ENCODE peak calls at places on chromosomes 12 and 14, in four cellular contexts. One of them, this sample, is unnamed.

GRCh38 chr12:9674226-9674590 is 4.7 kb downstream of the CLEC2D start:
- DNase-seq in RCC 7860: no peak
- DNase-seq in GM04503: no peak
- DNase-seq in HFFc6: no peak
- DNase-seq in this sample: no peak

GRCh38 chr12:124391340-124392261 is 96.7 kb downstream of the RFLNA start:
- DNase-seq in RCC 7860: peak
- DNase-seq in GM04503: no peak
- DNase-seq in HFFc6: no peak
- DNase-seq in this sample: no peak

GRCh38 chr12:104482113-104482512 is 25.4 kb downstream of the CHST11 start:
- DNase-seq in RCC 7860: no peak
- DNase-seq in GM04503: no peak
- DNase-seq in HFFc6: no peak
- DNase-seq in this sample: no peak

GRCh38 chr14:95460647-95461478 is 55.6 kb downstream of the SYNE3 start:
- DNase-seq in RCC 7860: peak
- DNase-seq in GM04503: peak
- DNase-seq in HFFc6: peak
- DNase-seq in this sample: no peak

GRCh38 chr14:56351861-56352260 is 227.7 kb upstream of the TMEM260 start:
- DNase-seq in RCC 7860: peak
- DNase-seq in GM04503: peak
- DNase-seq in HFFc6: peak
- DNase-seq in this sample: no peak

GRCh38 chr12:8033153-8034044 is 883 bp downstream of the FOXJ2 start:
- DNase-seq in RCC 7860: peak
- DNase-seq in GM04503: no peak
- DNase-seq in HFFc6: peak
- DNase-seq in this sample: peak

GRCh38 chr12:33588082-33588712 is 148.6 kb upstream of the SYT10 start:
- DNase-seq in RCC 7860: peak
- DNase-seq in GM04503: no peak
- DNase-seq in HFFc6: peak
- DNase-seq in this sample: peak

GRCh38 chr12:104736307-104736706 is 221.8 kb downstream of the SLC41A2 start:
- DNase-seq in RCC 7860: no peak
- DNase-seq in GM04503: peak
- DNase-seq in HFFc6: peak
- DNase-seq in this sample: no peak

GRCh38 chr12:21774358-21775129 is at the start of gene KCNJ8:
- DNase-seq in RCC 7860: no peak
- DNase-seq in GM04503: no peak
- DNase-seq in HFFc6: no peak
- DNase-seq in this sample: no peak

GRCh38 chr12:47190271-47190750 is 110.6 kb upstream of the AMIGO2 start:
- DNase-seq in RCC 7860: no peak
- DNase-seq in GM04503: peak
- DNase-seq in HFFc6: peak
- DNase-seq in this sample: peak

GRCh38 chr12:47753021-47754001 is 5.4 kb downstream of the RAPGEF3 start:
- DNase-seq in RCC 7860: no peak
- DNase-seq in GM04503: no peak
- DNase-seq in HFFc6: no peak
- DNase-seq in this sample: peak

GRCh38 chr12:54159140-54159539 is 29.6 kb downstream of the SMUG1 start:
- DNase-seq in RCC 7860: no peak
- DNase-seq in GM04503: no peak
- DNase-seq in HFFc6: no peak
- DNase-seq in this sample: no peak

GRCh38 chr12:40104461-40105264 is 1.2 kb downstream of the SLC2A13 start:
- DNase-seq in RCC 7860: no peak
- DNase-seq in GM04503: no peak
- DNase-seq in HFFc6: no peak
- DNase-seq in this sample: no peak

GRCh38 chr12:80187660-80188090 is 88.3 kb downstream of the OTOGL start:
- DNase-seq in RCC 7860: peak
- DNase-seq in GM04503: no peak
- DNase-seq in HFFc6: peak
- DNase-seq in this sample: peak

GRCh38 chr12:14937689-14938088 is 648 bp downstream of the ERP27 start:
- DNase-seq in RCC 7860: no peak
- DNase-seq in GM04503: no peak
- DNase-seq in HFFc6: no peak
- DNase-seq in this sample: no peak

GRCh38 chr12:57549909-57550627 is at the start of gene KIF5A:
- DNase-seq in RCC 7860: no peak
- DNase-seq in GM04503: no peak
- DNase-seq in HFFc6: no peak
- DNase-seq in this sample: peak

GRCh38 chr12:119699199-119699765 is 31.3 kb downstream of the PRKAB1 start:
- DNase-seq in RCC 7860: peak
- DNase-seq in GM04503: peak
- DNase-seq in HFFc6: no peak
- DNase-seq in this sample: no peak

GRCh38 chr14:91058017-91058675 is 2.3 kb downstream of the RPS6KA5 start:
- DNase-seq in RCC 7860: peak
- DNase-seq in GM04503: no peak
- DNase-seq in HFFc6: no peak
- DNase-seq in this sample: peak

GRCh38 chr14:95300002-95300696 is 19.6 kb downstream of the CLMN start:
- DNase-seq in RCC 7860: peak
- DNase-seq in GM04503: no peak
- DNase-seq in HFFc6: no peak
- DNase-seq in this sample: no peak

GRCh38 chr14:51865953-51866747 is 5.7 kb downstream of the GNG2 start:
- DNase-seq in RCC 7860: no peak
- DNase-seq in GM04503: no peak
- DNase-seq in HFFc6: no peak
- DNase-seq in this sample: no peak